ENCODE peak calls at places on chromosomes 12 and 14, in six cellular contexts. One of them, this sample, is unnamed. For H3K4me1 and H3K36me3, the result is how much of the 10 kb centered on the place peaks cover.

GRCh38 chr14:102774391-102775153 is 2.7 kb upstream of the TRAF3 start:
- DNase-seq in PC-3: peak
- DNase-seq in hepatocyte: peak
- DNase-seq in testis: peak
- DNase-seq in adrenal gland: peak
- DNase-seq in cardiac muscle cell: peak
- DNase-seq in this sample: peak

GRCh38 chr14:103144085-103144484 is 20.8 kb downstream of the TNFAIP2 start:
- DNase-seq in PC-3: peak
- DNase-seq in testis: no peak
- DNase-seq in cardiac muscle cell: peak
- DNase-seq in adrenal gland: no peak
- DNase-seq in hepatocyte: peak
- DNase-seq in this sample: no peak

GRCh38 chr14:53767566-53767965 is 189.1 kb downstream of the BMP4 start:
- DNase-seq in adrenal gland: no peak
- DNase-seq in testis: no peak
- DNase-seq in hepatocyte: no peak
- DNase-seq in cardiac muscle cell: peak
- DNase-seq in PC-3: no peak
- DNase-seq in this sample: no peak

GRCh38 chr12:7021956-7022355 is 3.7 kb upstream of the LPCAT3 start:
- DNase-seq in PC-3: no peak
- DNase-seq in testis: no peak
- DNase-seq in adrenal gland: no peak
- DNase-seq in hepatocyte: no peak
- DNase-seq in cardiac muscle cell: no peak
- DNase-seq in this sample: no peak

GRCh38 chr12:85755760-85756159 is 80.4 kb downstream of the RASSF9 start:
- DNase-seq in testis: no peak
- DNase-seq in PC-3: peak
- DNase-seq in cardiac muscle cell: peak
- DNase-seq in adrenal gland: no peak
- DNase-seq in hepatocyte: no peak
- DNase-seq in this sample: no peak

GRCh38 chr14:69695664-69696527 is 71.0 kb upstream of the SRSF5 start:
- DNase-seq in adrenal gland: no peak
- DNase-seq in hepatocyte: no peak
- DNase-seq in PC-3: no peak
- DNase-seq in cardiac muscle cell: peak
- DNase-seq in testis: no peak
- DNase-seq in this sample: no peak

GRCh38 chr12:97513921-97514320 is 51.3 kb downstream of the RMST start:
- DNase-seq in PC-3: no peak
- DNase-seq in adrenal gland: no peak
- DNase-seq in cardiac muscle cell: no peak
- DNase-seq in testis: no peak
- DNase-seq in hepatocyte: no peak
- DNase-seq in this sample: no peak

GRCh38 chr12:66196806-66197205 is 7.8 kb downstream of the IRAK3 start:
- DNase-seq in adrenal gland: no peak
- DNase-seq in PC-3: no peak
- DNase-seq in hepatocyte: no peak
- DNase-seq in cardiac muscle cell: peak
- DNase-seq in testis: no peak
- DNase-seq in this sample: no peak

GRCh38 chr12:121114806-121115205 is 17.9 kb upstream of the P2RX7 start:
- DNase-seq in testis: no peak
- DNase-seq in hepatocyte: no peak
- DNase-seq in adrenal gland: no peak
- DNase-seq in PC-3: peak
- DNase-seq in cardiac muscle cell: no peak
- DNase-seq in this sample: no peak

GRCh38 chr14:21711360-21711961 is 37.8 kb upstream of the OR4E1 start:
- DNase-seq in testis: peak
- DNase-seq in PC-3: peak
- DNase-seq in cardiac muscle cell: peak
- DNase-seq in hepatocyte: peak
- DNase-seq in adrenal gland: no peak
- DNase-seq in this sample: no peak

GRCh38 chr12:64459388-64460024 is 7.6 kb downstream of the TBK1 start:
- DNase-seq in adrenal gland: peak
- DNase-seq in hepatocyte: no peak
- DNase-seq in testis: peak
- DNase-seq in PC-3: no peak
- DNase-seq in cardiac muscle cell: no peak
- DNase-seq in this sample: no peak

GRCh38 chr12:104859144-104859543 is 98.9 kb downstream of the SLC41A2 start:
- DNase-seq in cardiac muscle cell: no peak
- DNase-seq in PC-3: peak
- DNase-seq in testis: no peak
- DNase-seq in adrenal gland: no peak
- DNase-seq in hepatocyte: no peak
- DNase-seq in this sample: no peak

GRCh38 chr14:54768501-54768900 is 134.1 kb downstream of the GCH1 start:
- DNase-seq in PC-3: no peak
- DNase-seq in cardiac muscle cell: no peak
- DNase-seq in testis: no peak
- DNase-seq in hepatocyte: no peak
- DNase-seq in adrenal gland: no peak
- DNase-seq in this sample: no peak

GRCh38 chr12:50533971-50534370 is 29.2 kb downstream of the DIP2B start:
- DNase-seq in adrenal gland: no peak
- DNase-seq in PC-3: peak
- DNase-seq in cardiac muscle cell: no peak
- DNase-seq in hepatocyte: no peak
- DNase-seq in testis: no peak
- DNase-seq in this sample: no peak

GRCh38 chr14:103434868-103435442 is 49.7 kb downstream of the MARK3 start:
- DNase-seq in cardiac muscle cell: no peak
- DNase-seq in adrenal gland: no peak
- DNase-seq in hepatocyte: no peak
- DNase-seq in testis: no peak
- DNase-seq in PC-3: peak
- DNase-seq in this sample: no peak

GRCh38 chr12:54358620-54358944 is 5.7 kb downstream of the GPR84 start:
- DNase-seq in PC-3: no peak
- DNase-seq in hepatocyte: no peak
- DNase-seq in testis: no peak
- DNase-seq in cardiac muscle cell: no peak
- DNase-seq in adrenal gland: no peak
- DNase-seq in this sample: no peak

GRCh38 chr12:46153267-46153872 is 115.5 kb downstream of the SLC38A1 start:
- DNase-seq in adrenal gland: no peak
- DNase-seq in cardiac muscle cell: peak
- DNase-seq in testis: no peak
- DNase-seq in hepatocyte: peak
- DNase-seq in PC-3: peak
- DNase-seq in this sample: no peak

GRCh38 chr12:17302001-17302400 is 696.0 kb upstream of the LMO3 start:
- DNase-seq in PC-3: no peak
- DNase-seq in cardiac muscle cell: no peak
- DNase-seq in hepatocyte: no peak
- DNase-seq in adrenal gland: no peak
- DNase-seq in testis: no peak
- DNase-seq in this sample: no peak

GRCh38 chr12:17296882-17297281 is 690.9 kb upstream of the LMO3 start:
- DNase-seq in PC-3: no peak
- DNase-seq in adrenal gland: no peak
- DNase-seq in hepatocyte: no peak
- DNase-seq in testis: no peak
- DNase-seq in cardiac muscle cell: no peak
- DNase-seq in this sample: no peak

GRCh38 chr12:17304503-17305347 is 698.8 kb upstream of the LMO3 start:
- DNase-seq in PC-3: peak
- DNase-seq in cardiac muscle cell: no peak
- DNase-seq in hepatocyte: no peak
- DNase-seq in adrenal gland: no peak
- DNase-seq in testis: no peak
- DNase-seq in this sample: no peak

GRCh38 chr12:17301544-17301943 is 695.6 kb upstream of the LMO3 start:
- DNase-seq in adrenal gland: no peak
- DNase-seq in cardiac muscle cell: no peak
- DNase-seq in hepatocyte: no peak
- DNase-seq in testis: no peak
- DNase-seq in PC-3: no peak
- DNase-seq in this sample: no peak
- H3K4me1 ChIP-seq in adrenal gland: under half
- H3K4me1 ChIP-seq in cardiac muscle cell: under half
- H3K4me1 ChIP-seq in hepatocyte: under half
- H3K4me1 ChIP-seq in testis: under half
- H3K4me1 ChIP-seq in PC-3: under half
- H3K4me1 ChIP-seq in this sample: under half

GRCh38 chr14:42113358-42114070 is 506.8 kb downstream of the LRFN5 start:
- DNase-seq in hepatocyte: no peak
- DNase-seq in PC-3: no peak
- DNase-seq in adrenal gland: no peak
- DNase-seq in testis: peak
- DNase-seq in cardiac muscle cell: no peak
- DNase-seq in this sample: no peak

GRCh38 chr14:42112108-42112507 is 505.4 kb downstream of the LRFN5 start:
- DNase-seq in hepatocyte: no peak
- DNase-seq in testis: no peak
- DNase-seq in PC-3: peak
- DNase-seq in adrenal gland: no peak
- DNase-seq in cardiac muscle cell: peak
- DNase-seq in this sample: no peak

GRCh38 chr14:42111355-42111754 is 504.7 kb downstream of the LRFN5 start:
- DNase-seq in cardiac muscle cell: no peak
- DNase-seq in testis: no peak
- DNase-seq in hepatocyte: no peak
- DNase-seq in PC-3: peak
- DNase-seq in adrenal gland: no peak
- DNase-seq in this sample: no peak

GRCh38 chr14:42110167-42110566 is 503.5 kb downstream of the LRFN5 start:
- DNase-seq in cardiac muscle cell: peak
- DNase-seq in hepatocyte: no peak
- DNase-seq in adrenal gland: no peak
- DNase-seq in PC-3: peak
- DNase-seq in testis: peak
- DNase-seq in this sample: peak
- TF ChIP-seq CTCF in cardiac muscle cell: peak
- TF ChIP-seq CTCF in hepatocyte: peak
- TF ChIP-seq CTCF in adrenal gland: no peak
- TF ChIP-seq CTCF in PC-3: peak
- TF ChIP-seq CTCF in testis: no peak
- TF ChIP-seq CTCF in this sample: peak

GRCh38 chr14:100834441-100835277 is 8.7 kb downstream of the MEG3 start:
- DNase-seq in PC-3: no peak
- DNase-seq in testis: no peak
- DNase-seq in adrenal gland: peak
- DNase-seq in hepatocyte: no peak
- DNase-seq in cardiac muscle cell: no peak
- DNase-seq in this sample: no peak

GRCh38 chr14:100836053-100836805 is 10.3 kb downstream of the MEG3 start:
- DNase-seq in hepatocyte: no peak
- DNase-seq in cardiac muscle cell: no peak
- DNase-seq in testis: no peak
- DNase-seq in PC-3: no peak
- DNase-seq in adrenal gland: no peak
- DNase-seq in this sample: no peak

GRCh38 chr14:100830681-100831080 is 4.8 kb downstream of the MEG3 start:
- DNase-seq in PC-3: no peak
- DNase-seq in adrenal gland: no peak
- DNase-seq in cardiac muscle cell: no peak
- DNase-seq in hepatocyte: no peak
- DNase-seq in testis: no peak
- DNase-seq in this sample: no peak

GRCh38 chr14:100835278-100836052 is 9.5 kb downstream of the MEG3 start:
- DNase-seq in adrenal gland: peak
- DNase-seq in PC-3: no peak
- DNase-seq in testis: no peak
- DNase-seq in cardiac muscle cell: no peak
- DNase-seq in hepatocyte: no peak
- DNase-seq in this sample: no peak

DNA sequence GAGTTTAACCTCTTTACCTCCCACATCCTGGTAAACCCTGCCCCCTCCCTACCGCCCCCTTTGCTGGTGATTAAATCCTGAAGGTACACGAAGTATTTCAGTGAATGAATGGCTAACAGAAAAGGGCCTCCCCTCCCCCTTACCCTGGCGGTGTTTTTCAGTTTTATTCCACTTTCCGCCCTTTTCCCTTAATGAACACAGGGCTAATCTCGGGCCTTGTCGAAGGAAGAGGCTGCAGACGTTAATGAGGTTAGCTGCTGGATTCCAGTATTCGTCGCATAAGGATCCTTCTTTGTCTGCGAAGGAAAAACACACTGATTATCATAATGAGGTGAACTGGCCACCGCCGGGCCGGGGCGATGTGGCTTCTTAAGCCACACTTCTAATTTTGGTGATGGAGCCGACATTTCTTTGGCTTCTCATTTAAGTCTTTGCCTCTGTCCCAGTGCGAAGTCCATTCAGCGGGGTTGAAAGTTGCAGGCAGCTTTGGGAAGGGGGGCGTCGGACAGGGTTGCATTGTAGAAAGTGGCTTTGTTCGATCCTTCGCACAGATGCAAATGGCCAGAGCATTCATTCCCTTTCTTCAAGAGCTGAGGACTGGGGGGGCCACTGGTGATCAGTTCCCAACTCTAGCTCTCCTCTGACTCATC is 6.5 kb downstream of the MEG3 start:
- DNase-seq in testis: no peak
- DNase-seq in adrenal gland: no peak
- DNase-seq in cardiac muscle cell: no peak
- DNase-seq in hepatocyte: no peak
- DNase-seq in PC-3: no peak
- DNase-seq in this sample: no peak
- H3K36me3 ChIP-seq in testis: under half
- H3K36me3 ChIP-seq in adrenal gland: half or more
- H3K36me3 ChIP-seq in cardiac muscle cell: under half
- H3K36me3 ChIP-seq in hepatocyte: under half
- H3K36me3 ChIP-seq in PC-3: under half
- H3K36me3 ChIP-seq in this sample: under half

DNA sequence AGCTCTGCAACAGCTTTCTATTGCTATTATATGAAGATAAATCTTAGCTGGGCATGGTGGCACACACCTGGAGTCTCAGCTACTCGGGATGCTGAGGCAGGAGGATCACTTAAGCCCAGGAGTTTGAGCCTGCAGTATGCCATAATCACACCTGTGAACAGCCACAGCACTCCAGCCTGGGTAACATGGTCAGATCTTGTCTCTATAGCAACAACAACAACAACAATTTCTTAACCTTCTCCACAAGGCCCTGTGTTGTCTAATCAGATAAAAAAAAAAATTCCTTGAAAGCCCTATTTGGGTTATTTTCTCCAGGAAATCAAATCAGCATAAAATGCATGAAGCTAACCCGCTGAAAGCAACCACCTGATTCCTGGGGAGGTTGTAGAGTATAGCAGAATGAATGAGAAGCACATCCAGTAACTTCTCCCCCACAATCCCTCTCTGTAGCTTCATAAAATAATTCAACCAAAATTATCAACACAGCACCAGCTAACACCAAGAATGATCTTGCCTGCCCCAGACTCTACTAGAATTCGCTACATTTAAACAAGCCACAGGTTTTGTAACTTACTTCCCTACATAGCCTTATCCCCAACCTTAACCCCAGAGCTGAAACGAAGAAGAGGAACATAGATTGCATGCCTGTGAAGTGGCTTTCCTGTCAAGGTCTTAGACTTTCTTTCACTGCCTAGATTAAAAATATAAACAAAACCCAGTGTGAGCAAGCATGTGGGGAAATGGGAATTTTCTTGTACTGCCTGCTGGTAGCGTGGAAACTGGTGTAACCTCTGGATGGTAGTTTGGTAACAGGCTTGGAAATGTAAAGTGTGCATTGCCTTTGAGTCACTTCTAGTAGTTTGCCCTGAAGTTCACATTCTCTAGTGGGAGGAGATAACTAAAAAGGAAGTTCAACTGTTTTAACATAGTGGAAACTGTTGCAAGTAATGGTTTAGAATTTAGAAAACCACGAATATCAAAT is 6.0 kb upstream of the STK38L start:
- DNase-seq in testis: no peak
- DNase-seq in cardiac muscle cell: peak
- DNase-seq in adrenal gland: no peak
- DNase-seq in hepatocyte: no peak
- DNase-seq in PC-3: no peak
- DNase-seq in this sample: no peak
- H3K4me1 ChIP-seq in testis: under half
- H3K4me1 ChIP-seq in cardiac muscle cell: under half
- H3K4me1 ChIP-seq in adrenal gland: under half
- H3K4me1 ChIP-seq in hepatocyte: under half
- H3K4me1 ChIP-seq in PC-3: under half
- H3K4me1 ChIP-seq in this sample: under half